ENCODE peak calls at places on chromosomes 2 and 18, in ten cellular contexts. One of them, this sample, is unnamed.

GRCh38 chr18:24590946-24591345 is 130.5 kb downstream of the HRH4 start:
- ATAC-seq in central memory CD8-positive, alpha-beta T cell: no peak
- ATAC-seq in esophagus mucosa: no peak
- ATAC-seq in stimulated activated naive B cell treated with anti-CD40 and anti-IgM and Interleukin-4, amounts not matched to agents 10 μg/mL and 1 μg/mL and 100 μg/mL, for 72 hours: no peak
- ATAC-seq in activated naive CD4-positive, alpha-beta T cell treated with anti-CD3 and anti-CD28 coated beads, Interleukin-2, amount 50 U/mL, for 72 hours: no peak
- ATAC-seq in right cardiac atrium: no peak
- ATAC-seq in Right ventricle myocardium superior: no peak
- ATAC-seq in heart right ventricle: no peak
- ATAC-seq in activated CD8-positive, alpha-beta T cell treated with anti-CD3 and anti-CD28 coated beads for 36 hours: no peak
- ATAC-seq in CD4-positive, alpha-beta T cell: no peak
- ATAC-seq in this sample: no peak

GRCh38 chr2:30115141-30115980 is 31.4 kb upstream of the YPEL5 start:
- ATAC-seq in heart right ventricle: peak; percentile 84
- ATAC-seq in right cardiac atrium: peak; percentile 80
- ATAC-seq in CD4-positive, alpha-beta T cell: peak; percentile 54
- ATAC-seq in stimulated activated naive B cell treated with anti-CD40 and anti-IgM and Interleukin-4, amounts not matched to agents 10 μg/mL and 1 μg/mL and 100 μg/mL, for 72 hours: peak; percentile 58
- ATAC-seq in Right ventricle myocardium superior: peak; percentile 90
- ATAC-seq in activated naive CD4-positive, alpha-beta T cell treated with anti-CD3 and anti-CD28 coated beads, Interleukin-2, amount 50 U/mL, for 72 hours: peak; percentile 64
- ATAC-seq in esophagus mucosa: peak; percentile 77
- ATAC-seq in activated CD8-positive, alpha-beta T cell treated with anti-CD3 and anti-CD28 coated beads for 36 hours: peak; percentile 69
- ATAC-seq in central memory CD8-positive, alpha-beta T cell: no peak
- ATAC-seq in this sample: no peak

GRCh38 chr2:105934467-105934866 is 189.8 kb downstream of the NCK2 start:
- ATAC-seq in activated CD8-positive, alpha-beta T cell treated with anti-CD3 and anti-CD28 coated beads for 36 hours: peak; percentile 80
- ATAC-seq in heart right ventricle: peak; percentile 59
- ATAC-seq in right cardiac atrium: peak; percentile 54
- ATAC-seq in central memory CD8-positive, alpha-beta T cell: peak; percentile 73
- ATAC-seq in esophagus mucosa: no peak
- ATAC-seq in activated naive CD4-positive, alpha-beta T cell treated with anti-CD3 and anti-CD28 coated beads, Interleukin-2, amount 50 U/mL, for 72 hours: peak; percentile 89
- ATAC-seq in Right ventricle myocardium superior: peak; percentile 46
- ATAC-seq in CD4-positive, alpha-beta T cell: peak; percentile 70
- ATAC-seq in stimulated activated naive B cell treated with anti-CD40 and anti-IgM and Interleukin-4, amounts not matched to agents 10 μg/mL and 1 μg/mL and 100 μg/mL, for 72 hours: no peak
- ATAC-seq in this sample: no peak

GRCh38 chr2:238553159-238553558 is 126.4 kb downstream of the ASB1 start:
- ATAC-seq in right cardiac atrium: no peak
- ATAC-seq in central memory CD8-positive, alpha-beta T cell: no peak
- ATAC-seq in activated CD8-positive, alpha-beta T cell treated with anti-CD3 and anti-CD28 coated beads for 36 hours: no peak
- ATAC-seq in esophagus mucosa: no peak
- ATAC-seq in Right ventricle myocardium superior: no peak
- ATAC-seq in stimulated activated naive B cell treated with anti-CD40 and anti-IgM and Interleukin-4, amounts not matched to agents 10 μg/mL and 1 μg/mL and 100 μg/mL, for 72 hours: no peak
- ATAC-seq in heart right ventricle: no peak
- ATAC-seq in activated naive CD4-positive, alpha-beta T cell treated with anti-CD3 and anti-CD28 coated beads, Interleukin-2, amount 50 U/mL, for 72 hours: no peak
- ATAC-seq in CD4-positive, alpha-beta T cell: no peak
- ATAC-seq in this sample: no peak

GRCh38 chr2:46091004-46091403 is 206.2 kb upstream of the EPAS1 start:
- ATAC-seq in esophagus mucosa: peak; percentile 17
- ATAC-seq in heart right ventricle: peak; percentile 76
- ATAC-seq in Right ventricle myocardium superior: peak; percentile 40
- ATAC-seq in activated naive CD4-positive, alpha-beta T cell treated with anti-CD3 and anti-CD28 coated beads, Interleukin-2, amount 50 U/mL, for 72 hours: no peak
- ATAC-seq in CD4-positive, alpha-beta T cell: no peak
- ATAC-seq in central memory CD8-positive, alpha-beta T cell: no peak
- ATAC-seq in right cardiac atrium: peak; percentile 66
- ATAC-seq in activated CD8-positive, alpha-beta T cell treated with anti-CD3 and anti-CD28 coated beads for 36 hours: no peak
- ATAC-seq in stimulated activated naive B cell treated with anti-CD40 and anti-IgM and Interleukin-4, amounts not matched to agents 10 μg/mL and 1 μg/mL and 100 μg/mL, for 72 hours: no peak
- ATAC-seq in this sample: no peak

GRCh38 chr2:43714164-43714563 is 37.9 kb upstream of the C1GALT1C1L start:
- ATAC-seq in esophagus mucosa: no peak
- ATAC-seq in central memory CD8-positive, alpha-beta T cell: no peak
- ATAC-seq in activated CD8-positive, alpha-beta T cell treated with anti-CD3 and anti-CD28 coated beads for 36 hours: no peak
- ATAC-seq in Right ventricle myocardium superior: no peak
- ATAC-seq in activated naive CD4-positive, alpha-beta T cell treated with anti-CD3 and anti-CD28 coated beads, Interleukin-2, amount 50 U/mL, for 72 hours: no peak
- ATAC-seq in CD4-positive, alpha-beta T cell: no peak
- ATAC-seq in right cardiac atrium: no peak
- ATAC-seq in stimulated activated naive B cell treated with anti-CD40 and anti-IgM and Interleukin-4, amounts not matched to agents 10 μg/mL and 1 μg/mL and 100 μg/mL, for 72 hours: no peak
- ATAC-seq in heart right ventricle: no peak
- ATAC-seq in this sample: no peak

GRCh38 chr18:49094136-49094535 is 143.4 kb upstream of the SMAD7 start:
- ATAC-seq in CD4-positive, alpha-beta T cell: no peak
- ATAC-seq in Right ventricle myocardium superior: no peak
- ATAC-seq in right cardiac atrium: peak; percentile 69
- ATAC-seq in esophagus mucosa: no peak
- ATAC-seq in heart right ventricle: no peak
- ATAC-seq in stimulated activated naive B cell treated with anti-CD40 and anti-IgM and Interleukin-4, amounts not matched to agents 10 μg/mL and 1 μg/mL and 100 μg/mL, for 72 hours: no peak
- ATAC-seq in central memory CD8-positive, alpha-beta T cell: no peak
- ATAC-seq in activated naive CD4-positive, alpha-beta T cell treated with anti-CD3 and anti-CD28 coated beads, Interleukin-2, amount 50 U/mL, for 72 hours: no peak
- ATAC-seq in activated CD8-positive, alpha-beta T cell treated with anti-CD3 and anti-CD28 coated beads for 36 hours: no peak
- ATAC-seq in this sample: no peak

GRCh38 chr18:76844144-76844543 is 21.8 kb downstream of the ZNF236 start:
- ATAC-seq in activated CD8-positive, alpha-beta T cell treated with anti-CD3 and anti-CD28 coated beads for 36 hours: no peak
- ATAC-seq in Right ventricle myocardium superior: no peak
- ATAC-seq in stimulated activated naive B cell treated with anti-CD40 and anti-IgM and Interleukin-4, amounts not matched to agents 10 μg/mL and 1 μg/mL and 100 μg/mL, for 72 hours: no peak
- ATAC-seq in right cardiac atrium: no peak
- ATAC-seq in heart right ventricle: no peak
- ATAC-seq in activated naive CD4-positive, alpha-beta T cell treated with anti-CD3 and anti-CD28 coated beads, Interleukin-2, amount 50 U/mL, for 72 hours: no peak
- ATAC-seq in central memory CD8-positive, alpha-beta T cell: no peak
- ATAC-seq in esophagus mucosa: no peak
- ATAC-seq in CD4-positive, alpha-beta T cell: no peak
- ATAC-seq in this sample: no peak

GRCh38 chr18:51039138-51040112 is 9.4 kb downstream of the SMAD4 start:
- ATAC-seq in heart right ventricle: no peak
- ATAC-seq in activated CD8-positive, alpha-beta T cell treated with anti-CD3 and anti-CD28 coated beads for 36 hours: peak; percentile 51
- ATAC-seq in activated naive CD4-positive, alpha-beta T cell treated with anti-CD3 and anti-CD28 coated beads, Interleukin-2, amount 50 U/mL, for 72 hours: peak; percentile 85
- ATAC-seq in stimulated activated naive B cell treated with anti-CD40 and anti-IgM and Interleukin-4, amounts not matched to agents 10 μg/mL and 1 μg/mL and 100 μg/mL, for 72 hours: peak; percentile 94
- ATAC-seq in CD4-positive, alpha-beta T cell: peak; percentile 69
- ATAC-seq in right cardiac atrium: no peak
- ATAC-seq in central memory CD8-positive, alpha-beta T cell: no peak
- ATAC-seq in Right ventricle myocardium superior: no peak
- ATAC-seq in esophagus mucosa: no peak
- ATAC-seq in this sample: peak; percentile 60

This sample was measured in stimulated activated memory B cell treated with anti-CD40 and anti-IgM and Interleukin-4, amounts not matched to agents 10 μg/mL and 1 μg/mL and 100 μg/mL, for 72 hours.